ENCODE peak calls at places on chromosomes 4 and X, in eight cellular contexts. One of them, this sample, is unnamed.

GRCh38 chr4:15303052-15303641 is 124.7 kb upstream of the C1QTNF7 start:
- DNase-seq in CD4-positive, alpha-beta T cell: no peak
- DNase-seq in activated CD4-positive, alpha-beta T cell treated with anti-CD3 and anti-CD28 coated beads for 24 hours: no peak
- DNase-seq in NCI-H1092 treated with DMSO at 0.1 percent for 48 hours: no peak
- DNase-seq in dorsolateral prefrontal cortex: no peak
- DNase-seq in nephron progenitor cell: no peak
- DNase-seq in astrocyte of the cerebellum: no peak
- DNase-seq in occipital lobe: no peak
- DNase-seq in this sample: peak

GRCh38 chr4:25722964-25723363 is 67.3 kb downstream of the SLC34A2 start:
- DNase-seq in astrocyte of the cerebellum: no peak
- DNase-seq in CD4-positive, alpha-beta T cell: no peak
- DNase-seq in activated CD4-positive, alpha-beta T cell treated with anti-CD3 and anti-CD28 coated beads for 24 hours: no peak
- DNase-seq in dorsolateral prefrontal cortex: no peak
- DNase-seq in nephron progenitor cell: no peak
- DNase-seq in NCI-H1092 treated with DMSO at 0.1 percent for 48 hours: no peak
- DNase-seq in occipital lobe: no peak
- DNase-seq in this sample: no peak

GRCh38 chr4:48681856-48682255 is 98.2 kb downstream of the FRYL start:
- DNase-seq in NCI-H1092 treated with DMSO at 0.1 percent for 48 hours: no peak
- DNase-seq in occipital lobe: no peak
- DNase-seq in nephron progenitor cell: no peak
- DNase-seq in activated CD4-positive, alpha-beta T cell treated with anti-CD3 and anti-CD28 coated beads for 24 hours: no peak
- DNase-seq in CD4-positive, alpha-beta T cell: no peak
- DNase-seq in astrocyte of the cerebellum: no peak
- DNase-seq in dorsolateral prefrontal cortex: no peak
- DNase-seq in this sample: no peak

GRCh38 chr4:144733566-144733965 is 87.6 kb downstream of the HHIP start:
- DNase-seq in activated CD4-positive, alpha-beta T cell treated with anti-CD3 and anti-CD28 coated beads for 24 hours: no peak
- DNase-seq in astrocyte of the cerebellum: no peak
- DNase-seq in NCI-H1092 treated with DMSO at 0.1 percent for 48 hours: no peak
- DNase-seq in dorsolateral prefrontal cortex: no peak
- DNase-seq in occipital lobe: no peak
- DNase-seq in CD4-positive, alpha-beta T cell: no peak
- DNase-seq in nephron progenitor cell: no peak
- DNase-seq in this sample: no peak

GRCh38 chrX:925652-926061 is 286.8 kb downstream of the CRLF2 start:
- DNase-seq in CD4-positive, alpha-beta T cell: no peak
- DNase-seq in astrocyte of the cerebellum: no peak
- DNase-seq in occipital lobe: no peak
- DNase-seq in dorsolateral prefrontal cortex: no peak
- DNase-seq in nephron progenitor cell: no peak
- DNase-seq in activated CD4-positive, alpha-beta T cell treated with anti-CD3 and anti-CD28 coated beads for 24 hours: no peak
- DNase-seq in NCI-H1092 treated with DMSO at 0.1 percent for 48 hours: no peak
- DNase-seq in this sample: no peak

GRCh38 chr4:168812806-168813205 is 197.2 kb downstream of the CBR4 start:
- DNase-seq in activated CD4-positive, alpha-beta T cell treated with anti-CD3 and anti-CD28 coated beads for 24 hours: no peak
- DNase-seq in CD4-positive, alpha-beta T cell: no peak
- DNase-seq in astrocyte of the cerebellum: no peak
- DNase-seq in dorsolateral prefrontal cortex: no peak
- DNase-seq in NCI-H1092 treated with DMSO at 0.1 percent for 48 hours: no peak
- DNase-seq in nephron progenitor cell: no peak
- DNase-seq in occipital lobe: no peak
- DNase-seq in this sample: no peak

GRCh38 chrX:13396887-13397286 is 77.0 kb upstream of the ATXN3L start:
- DNase-seq in astrocyte of the cerebellum: no peak
- DNase-seq in occipital lobe: no peak
- DNase-seq in CD4-positive, alpha-beta T cell: no peak
- DNase-seq in activated CD4-positive, alpha-beta T cell treated with anti-CD3 and anti-CD28 coated beads for 24 hours: no peak
- DNase-seq in NCI-H1092 treated with DMSO at 0.1 percent for 48 hours: no peak
- DNase-seq in nephron progenitor cell: no peak
- DNase-seq in dorsolateral prefrontal cortex: no peak
- DNase-seq in this sample: peak

GRCh38 chrX:121641560-121641959 is 594.1 kb downstream of the GLUD2 start:
- DNase-seq in NCI-H1092 treated with DMSO at 0.1 percent for 48 hours: no peak
- DNase-seq in dorsolateral prefrontal cortex: no peak
- DNase-seq in astrocyte of the cerebellum: peak
- DNase-seq in CD4-positive, alpha-beta T cell: no peak
- DNase-seq in nephron progenitor cell: no peak
- DNase-seq in activated CD4-positive, alpha-beta T cell treated with anti-CD3 and anti-CD28 coated beads for 24 hours: no peak
- DNase-seq in occipital lobe: no peak
- DNase-seq in this sample: no peak

This sample was measured in amniotic stem cell.